ENCODE peak calls at places on chromosome 1, in seven cellular contexts. D is fibroblast of the aortic adventitia; Y is CD4-positive, alpha-beta T cell; L is germinal center; W is stimulated activated CD8-positive, alpha-beta memory T cell treated with anti-CD3 and anti-CD28 coated beads, Interleukin-15, amount 100 ng/mL, for 4 hours; U is Panc1; K is NCI-H2171. J is an unnamed sample.

GRCh38 chr1:206508956-206509355 is 1.6 kb downstream of the RASSF5 start:
- DNase-seq in D (peak; percentile 90), Y (no peak), L (no peak), W (no peak), U (no peak), K (no peak), J (no peak)

GRCh38 chr1:244633140-244633539 is 19.8 kb upstream of the DESI2 start:
- DNase-seq in D (no peak), Y (no peak), L (no peak), W (no peak), U (no peak), K (no peak), J (no peak)

GRCh38 chr1:182213163-182213562 is 151.7 kb upstream of the ZNF648 start:
- DNase-seq in D (no peak), Y (no peak), L (no peak), W (no peak), U (no peak), K (no peak), J (no peak)

GRCh38 chr1:23930861-23931471 is 17.8 kb upstream of the CNR2 start:
- DNase-seq in D (peak; percentile 65), Y (no peak), L (peak; percentile 70), W (no peak), U (no peak), K (no peak), J (no peak)

GRCh38 chr1:71232786-71233185 is 152.0 kb upstream of the ZRANB2 start:
- DNase-seq in D (no peak), Y (no peak), L (no peak), W (no peak), U (no peak), K (no peak), J (no peak)

GRCh38 chr1:197779921-197780320 is 4.6 kb upstream of the DENND1B start:
- DNase-seq in D (no peak), Y (no peak), L (no peak), W (no peak), U (no peak), K (no peak), J (no peak)

GRCh38 chr1:203271018-203271743 is 34.1 kb upstream of the BTG2 start:
- DNase-seq in D (peak; percentile 75), Y (peak; percentile 60), L (peak; percentile 58), W (peak; percentile 45), U (no peak), K (peak; percentile 46), J (no peak)

GRCh38 chr1:164922585-164922984 is 363.6 kb downstream of the PBX1 start:
- DNase-seq in D (peak; percentile 8), Y (no peak), L (no peak), W (no peak), U (no peak), K (peak; percentile 19), J (no peak)

GRCh38 chr1:11868331-11868730 is 9.6 kb upstream of the NPPB start:
- DNase-seq in D (no peak), Y (no peak), L (no peak), W (no peak), U (no peak), K (no peak), J (no peak)

GRCh38 chr1:180231506-180232420 is 1.7 kb downstream of the LHX4 start:
- DNase-seq in D (peak; percentile 32), Y (no peak), L (peak; percentile 63), W (no peak), U (no peak), K (peak; percentile 27), J (peak; percentile 17)